ENCODE peak calls at places on chromosome 4, in five cellular contexts. L is lung, T is heart right ventricle, A is HepG2, K is Calu3. J is an unnamed sample.

GRCh38 chr4:25108556-25108955 is 51.7 kb downstream of the SEPSECS start:
- DNase-seq in L (no peak), A (no peak), K (no peak), T (no peak), J (no peak)

GRCh38 chr4:61380865-61381264 is 180.7 kb downstream of the ADGRL3 start:
- DNase-seq in T (no peak), A (no peak), K (no peak), L (no peak), J (no peak)

GRCh38 chr4:18075823-18076433 is 54.4 kb upstream of the LCORL start:
- DNase-seq in A (peak; percentile 56), K (no peak), T (peak; percentile 45), L (no peak), J (peak; percentile 33)

GRCh38 chr4:26522478-26522877 is 32.2 kb upstream of the CCKAR start:
- DNase-seq in T (no peak), K (no peak), L (no peak), A (no peak), J (no peak)

GRCh38 chr4:13984996-13985780 is 357.7 kb upstream of the BOD1L1 start:
- DNase-seq in T (no peak), A (no peak), K (no peak), L (no peak), J (no peak)

GRCh38 chr4:124262211-124263179 is 450.0 kb downstream of the ANKRD50 start:
- DNase-seq in T (peak; percentile 73), K (peak; percentile 65), L (peak; percentile 72), A (peak; percentile 53), J (peak; percentile 18)

GRCh38 chr4:165635951-165636350 is 237.1 kb upstream of the TLL1 start:
- DNase-seq in A (no peak), K (no peak), L (no peak), T (no peak), J (no peak)

GRCh38 chr4:77922158-77923094 is 59.8 kb downstream of the MRPL1 start:
- DNase-seq in L (no peak), T (no peak), K (no peak), A (peak; percentile 61), J (no peak)

GRCh38 chr4:172786039-172786792 is 382.4 kb upstream of the GALNT7 start:
- DNase-seq in L (no peak), K (no peak), T (no peak), A (no peak), J (no peak)

GRCh38 chr4:98939892-98940298 is 11.0 kb upstream of the EIF4E start:
- DNase-seq in T (no peak), A (peak; percentile 35), K (peak; percentile 20), L (no peak), J (peak; percentile 14)

GRCh38 chr4:180809439-180809838 is 1433.8 kb upstream of the TENM3 start:
- DNase-seq in A (no peak), T (no peak), L (no peak), K (no peak), J (no peak)

GRCh38 chr4:93825551-93826216 is 2.9 kb upstream of the ATOH1 start:
- DNase-seq in T (no peak), K (no peak), L (no peak), A (no peak), J (no peak)

GRCh38 chr4:40307627-40308497 is 27.3 kb upstream of the CHRNA9 start:
- DNase-seq in L (no peak), T (peak; percentile 33), A (no peak), K (no peak), J (no peak)

GRCh38 chr4:142558851-142559250 is 287.2 kb downstream of the INPP4B start:
- DNase-seq in A (no peak), L (no peak), T (no peak), K (no peak), J (no peak)

GRCh38 chr4:92303621-92304027 is at the start of gene GRID2:
- DNase-seq in L (no peak), K (peak; percentile 17), A (no peak), T (no peak), J (no peak)

GRCh38 chr4:128635141-128635911 is 174.2 kb upstream of the JADE1 start:
- DNase-seq in T (peak; percentile 88), K (peak; percentile 66), A (peak; percentile 15), L (peak; percentile 76), J (no peak)

GRCh38 chr4:134320048-134320447 is 118.5 kb upstream of the PABPC4L start:
- DNase-seq in L (no peak), A (no peak), K (no peak), T (no peak), J (no peak)

GRCh38 chr4:115969756-115970155 is 856.3 kb upstream of the NDST4 start:
- DNase-seq in K (no peak), A (no peak), L (no peak), T (no peak), J (no peak)

GRCh38 chr4:23894021-23894420 is 4.2 kb upstream of the PPARGC1A start:
- DNase-seq in L (no peak), A (no peak), K (no peak), T (no peak), J (no peak)